ENCODE peak calls at places on chromosomes 7 and 10, in six cellular contexts. O is CD8-positive, alpha-beta T cell; V is fibroblast of pulmonary artery; E is IMR-90; K is Right ventricle myocardium inferior; F is heart left ventricle. M is an unnamed sample.

GRCh38 chr10:61634711-61635110 is 28.0 kb upstream of the CABCOCO1 start:
- DNase-seq in O (no peak), V (peak; percentile 30), E (peak; percentile 58), K (no peak), F (no peak), M (peak; percentile 61)

GRCh38 chr10:32981760-32982159 is 23.7 kb upstream of the ITGB1 start:
- DNase-seq in O (no peak), V (peak; percentile 93), E (peak; percentile 68), K (no peak), F (peak; percentile 71), M (peak; percentile 34)

GRCh38 chr10:130763071-130763470 is 548.5 kb downstream of the TCERG1L start:
- DNase-seq in O (no peak), V (no peak), E (no peak), K (no peak), F (no peak), M (no peak)

GRCh38 chr7:79722217-79722616 is 268.8 kb upstream of the MAGI2 start:
- DNase-seq in O (no peak), V (no peak), E (no peak), K (no peak), F (no peak), M (no peak)

GRCh38 chr10:124225029-124225467 is 131.7 kb upstream of the CHST15 start:
- DNase-seq in O (no peak), V (no peak), E (no peak), K (no peak), F (no peak), M (no peak)

GRCh38 chr10:130236711-130237110 is 100.5 kb downstream of the GLRX3 start:
- DNase-seq in O (no peak), V (no peak), E (no peak), K (no peak), F (no peak), M (no peak)

GRCh38 chr7:155992107-155992506 is 179.8 kb upstream of the SHH start:
- DNase-seq in O (no peak), V (no peak), E (no peak), K (no peak), F (no peak), M (no peak)

GRCh38 chr7:114156178-114156577 is 237.4 kb upstream of the PPP1R3A start:
- DNase-seq in O (no peak), V (no peak), E (no peak), K (no peak), F (no peak), M (no peak)

GRCh38 chr7:20172736-20173334 is 44.3 kb downstream of the MACC1 start:
- DNase-seq in O (no peak), V (peak; percentile 66), E (peak; percentile 40), K (no peak), F (no peak), M (peak; percentile 13)

GRCh38 chr7:80581472-80581871 is 57.0 kb upstream of the CD36 start:
- DNase-seq in O (no peak), V (no peak), E (peak; percentile 42), K (no peak), F (peak; percentile 32), M (peak; percentile 4)

GRCh38 chr10:132266594-132267161 is 41.1 kb downstream of the STK32C start:
- DNase-seq in O (no peak), V (no peak), E (no peak), K (peak; percentile 62), F (no peak), M (no peak)

GRCh38 chr10:59499460-59499859 is 137.1 kb upstream of the FAM13C start:
- DNase-seq in O (no peak), V (no peak), E (no peak), K (no peak), F (no peak), M (no peak)

GRCh38 chr10:78283069-78283682 is 249.5 kb downstream of the RPS24 start:
- DNase-seq in O (no peak), V (no peak), E (no peak), K (no peak), F (no peak), M (no peak)

GRCh38 chr7:78134256-78134655 is 335.7 kb downstream of the PHTF2 start:
- DNase-seq in O (no peak), V (peak; percentile 60), E (peak; percentile 88), K (no peak), F (no peak), M (peak; percentile 96)

GRCh38 chr7:15932318-15932717 is 245.8 kb upstream of the MEOX2 start:
- DNase-seq in O (no peak), V (no peak), E (no peak), K (no peak), F (no peak), M (no peak)

GRCh38 chr10:107516349-107516748 is 351.8 kb upstream of the SORCS1 start:
- DNase-seq in O (no peak), V (no peak), E (no peak), K (no peak), F (no peak), M (no peak)

GRCh38 chr10:82757397-82757796 is 882.4 kb downstream of the NRG3 start:
- DNase-seq in O (no peak), V (no peak), E (no peak), K (no peak), F (no peak), M (no peak)

GRCh38 chr10:124152139-124152780 is 58.9 kb upstream of the CHST15 start:
- DNase-seq in O (no peak), V (peak; percentile 66), E (peak; percentile 19), K (peak; percentile 81), F (peak; percentile 37), M (peak; percentile 68)

GRCh38 chr10:68647928-68648327 is 73.1 kb upstream of the CCAR1 start:
- DNase-seq in O (no peak), V (peak; percentile 70), E (peak; percentile 89), K (no peak), F (no peak), M (peak; percentile 89)

GRCh38 chr7:129434172-129434845 is at the start of gene STRIP2:
- DNase-seq in O (peak; percentile 73), V (peak; percentile 69), E (peak; percentile 67), K (peak; percentile 97), F (peak; percentile 94), M (peak; percentile 69)

GRCh38 chr10:116024479-116024878 is 248.5 kb downstream of the GFRA1 start:
- DNase-seq in O (no peak), V (no peak), E (no peak), K (no peak), F (no peak), M (no peak)

GRCh38 chr7:117019786-117020604 is 66.7 kb downstream of the ST7 start:
- DNase-seq in O (no peak), V (peak; percentile 97), E (peak; percentile 97), K (peak; percentile 73), F (peak; percentile 77), M (peak; percentile 49)

GRCh38 chr10:112802411-112803060 is 147.5 kb upstream of the TCF7L2 start:
- DNase-seq in O (no peak), V (no peak), E (no peak), K (no peak), F (no peak), M (no peak)

GRCh38 chr7:46811529-46811928 is 770.4 kb downstream of the TNS3 start:
- DNase-seq in O (no peak), V (peak; percentile 84), E (peak; percentile 97), K (peak; percentile 53), F (peak; percentile 77), M (peak; percentile 86)

GRCh38 chr10:12579954-12580858 is 230.9 kb downstream of the CAMK1D start:
- DNase-seq in O (no peak), V (no peak), E (no peak), K (no peak), F (no peak), M (no peak)

GRCh38 chr7:91692800-91693199 is 187.7 kb downstream of the MTERF1 start:
- DNase-seq in O (no peak), V (peak; percentile 51), E (no peak), K (no peak), F (no peak), M (no peak)

GRCh38 chr7:81114682-81115081 is 195.8 kb upstream of the SEMA3C start:
- DNase-seq in O (no peak), V (peak; percentile 30), E (no peak), K (no peak), F (no peak), M (no peak)

GRCh38 chr10:106919798-106920382 is 244.6 kb downstream of the SORCS1 start:
- DNase-seq in O (no peak), V (no peak), E (no peak), K (no peak), F (no peak), M (no peak)

GRCh38 chr10:28627102-28627501 is 50.2 kb upstream of the BAMBI start:
- DNase-seq in O (no peak), V (no peak), E (no peak), K (no peak), F (no peak), M (no peak)

GRCh38 chr10:63264852-63265617 is 131.9 kb downstream of the NRBF2 start:
- DNase-seq in O (no peak), V (peak; percentile 64), E (peak; percentile 68), K (no peak), F (peak; percentile 33), M (peak; percentile 11)

GRCh38 chr10:99983280-99983988 is 26.3 kb downstream of the DNMBP start:
- DNase-seq in O (no peak), V (peak; percentile 89), E (peak; percentile 79), K (peak; percentile 79), F (peak; percentile 32), M (peak; percentile 84)

GRCh38 chr7:108589874-108590273 is 20.2 kb downstream of the DNAJB9 start:
- DNase-seq in O (no peak), V (no peak), E (no peak), K (no peak), F (no peak), M (no peak)

GRCh38 chr7:143492043-143492471 is 14.4 kb downstream of the TAS2R41 start:
- DNase-seq in O (no peak), V (peak; percentile 75), E (peak; percentile 90), K (no peak), F (no peak), M (peak; percentile 89)

GRCh38 chr7:95865716-95866371 is 93.5 kb downstream of the DYNC1I1 start:
- DNase-seq in O (no peak), V (peak; percentile 48), E (peak; percentile 8), K (no peak), F (no peak), M (peak; percentile 2)

GRCh38 chr10:119931873-119932272 is 39.3 kb downstream of the SEC23IP start:
- DNase-seq in O (no peak), V (no peak), E (no peak), K (no peak), F (no peak), M (no peak)